ENCODE peak calls at places on chromosome 1, in seven cellular contexts. X is stimulated activated CD8-positive, alpha-beta memory T cell treated with anti-CD3 and anti-CD28 coated beads, Interleukin-4, amount 100 ng/mL, for 48 hours; C is DMS153; F is activated B cell treated with CpG ODN at 0.5 μM for 24 hours; R is COR-L47; L is GM12892; K is stimulated activated CD4-positive, alpha-beta T cell treated with anti-CD3 and anti-CD28 coated beads, Interleukin-4, amount 100 ng/mL, for 4 hours. G is an unnamed sample.

GRCh38 chr1:52634111-52634510 is 1.1 kb downstream of the SHISAL2A start:
- DNase-seq in X (peak; percentile 47), C (no peak), F (no peak), R (no peak), L (no peak), K (no peak), G (no peak)

GRCh38 chr1:6083385-6083784 is 37.7 kb downstream of the KCNAB2 start:
- DNase-seq in X (no peak), C (no peak), F (no peak), R (no peak), L (no peak), K (no peak), G (no peak)

GRCh38 chr1:101238041-101238515 is 1.3 kb downstream of the S1PR1 start:
- DNase-seq in X (peak; percentile 78), C (no peak), F (no peak), R (no peak), L (no peak), K (peak; percentile 82), G (no peak)

GRCh38 chr1:107430540-107431228 is 289.8 kb downstream of the NTNG1 start:
- DNase-seq in X (peak; percentile 35), C (no peak), F (no peak), R (peak; percentile 31), L (no peak), K (no peak), G (no peak)

GRCh38 chr1:44801491-44802305 is 1.5 kb downstream of the PLK3 start:
- DNase-seq in X (no peak), C (no peak), F (no peak), R (no peak), L (no peak), K (peak; percentile 73), G (peak; percentile 85)

GRCh38 chr1:1348420-1349255 is 580 bp downstream of the DVL1 start:
- DNase-seq in X (no peak), C (no peak), F (no peak), R (no peak), L (no peak), K (no peak), G (no peak)

GRCh38 chr1:174023438-174023837 is 1.3 kb upstream of the RC3H1 start:
- DNase-seq in X (no peak), C (peak; percentile 92), F (no peak), R (no peak), L (no peak), K (no peak), G (no peak)

GRCh38 chr1:9589719-9590157 is 1.0 kb downstream of the TMEM201 start:
- DNase-seq in X (no peak), C (no peak), F (no peak), R (no peak), L (no peak), K (no peak), G (no peak)